ENCODE peak calls at places on chromosome 17, in eight cellular contexts. E, Z, H, R, S, X, O and W are unnamed samples.

GRCh38 chr17:74198694-74199093 is 4.8 kb upstream of the RPL38 start:
- DNase-seq in E (no peak), Z (no peak), H (no peak), R (no peak), S (no peak), X (no peak), O (no peak), W (no peak)

GRCh38 chr17:45889579-45889978 is 4.8 kb upstream of the MAPT start:
- DNase-seq in E (no peak), Z (no peak), H (no peak), R (no peak), S (peak; percentile 38), X (no peak), O (no peak), W (no peak)

GRCh38 chr17:3879181-3879580 is 13.7 kb downstream of the CAMKK1 start:
- DNase-seq in E (no peak), Z (no peak), H (peak; percentile 67), R (peak; percentile 45), S (no peak), X (peak; percentile 37), O (no peak), W (no peak)

GRCh38 chr17:15386083-15386482 is 44.7 kb upstream of the TEKT3 start:
- DNase-seq in E (no peak), Z (no peak), H (no peak), R (no peak), S (no peak), X (no peak), O (no peak), W (no peak)

GRCh38 chr17:29667969-29668368 is 45.3 kb upstream of the CORO6 start:
- DNase-seq in E (no peak), Z (no peak), H (no peak), R (no peak), S (no peak), X (peak; percentile 51), O (no peak), W (no peak)

GRCh38 chr17:59423137-59423703 is 91.8 kb downstream of the YPEL2 start:
- DNase-seq in E (peak; percentile 39), Z (no peak), H (peak; percentile 96), R (peak; percentile 90), S (no peak), X (peak; percentile 66), O (no peak), W (no peak)

GRCh38 chr17:12445331-12445730 is 220.4 kb upstream of the MYOCD start:
- DNase-seq in E (no peak), Z (no peak), H (no peak), R (no peak), S (no peak), X (no peak), O (no peak), W (no peak)

GRCh38 chr17:12398636-12399035 is 267.1 kb upstream of the MYOCD start:
- DNase-seq in E (no peak), Z (no peak), H (peak; percentile 42), R (no peak), S (no peak), X (no peak), O (no peak), W (no peak)

GRCh38 chr17:61997649-61998048 is 67.4 kb downstream of the MED13 start:
- DNase-seq in E (no peak), Z (no peak), H (peak; percentile 37), R (peak; percentile 42), S (no peak), X (no peak), O (no peak), W (no peak)

GRCh38 chr17:41322903-41323895 is 7.7 kb upstream of the KRTAP17-1 start:
- DNase-seq in E (no peak), Z (no peak), H (no peak), R (no peak), S (no peak), X (no peak), O (no peak), W (no peak)

GRCh38 chr17:37191219-37191618 is 184.6 kb upstream of the C17orf78 start:
- DNase-seq in E (no peak), Z (peak; percentile 16), H (peak; percentile 41), R (no peak), S (no peak), X (no peak), O (no peak), W (no peak)

GRCh38 chr17:2365132-2365531 is 27.8 kb downstream of the SGSM2 start:
- DNase-seq in E (no peak), Z (no peak), H (no peak), R (no peak), S (no peak), X (no peak), O (no peak), W (no peak)

GRCh38 chr17:19578545-19578944 is 44.9 kb downstream of the SLC47A1 start:
- DNase-seq in E (peak; percentile 54), Z (no peak), H (peak; percentile 15), R (peak; percentile 9), S (no peak), X (no peak), O (no peak), W (no peak)

GRCh38 chr17:75827291-75828050 is 16.7 kb downstream of the UNC13D start:
- DNase-seq in E (peak; percentile 86), Z (no peak), H (peak; percentile 47), R (peak; percentile 65), S (peak; percentile 77), X (peak; percentile 64), O (peak; percentile 51), W (peak; percentile 70)

GRCh38 chr17:44170499-44171201 is at the start of gene ASB16:
- DNase-seq in E (no peak), Z (no peak), H (peak; percentile 35), R (no peak), S (no peak), X (peak; percentile 59), O (no peak), W (no peak)

GRCh38 chr17:22703204-22703603 is 1010.9 kb downstream of the KCNJ18 start:
- DNase-seq in E (no peak), Z (no peak), H (no peak), R (no peak), S (no peak), X (no peak), O (no peak), W (no peak)

GRCh38 chr17:45231481-45232116 is 9.9 kb downstream of the FMNL1 start:
- DNase-seq in E (no peak), Z (no peak), H (no peak), R (no peak), S (peak; percentile 69), X (no peak), O (no peak), W (no peak)

GRCh38 chr17:32955155-32955554 is 27.2 kb downstream of the TMEM98 start:
- DNase-seq in E (no peak), Z (no peak), H (no peak), R (no peak), S (no peak), X (no peak), O (no peak), W (no peak)

GRCh38 chr17:32953883-32954282 is 25.9 kb downstream of the TMEM98 start:
- DNase-seq in E (no peak), Z (no peak), H (no peak), R (no peak), S (no peak), X (no peak), O (no peak), W (no peak)

GRCh38 chr17:32958418-32958817 is 30.5 kb downstream of the TMEM98 start:
- DNase-seq in E (peak; percentile 54), Z (no peak), H (peak; percentile 40), R (no peak), S (no peak), X (no peak), O (no peak), W (no peak)

GRCh38 chr17:32954477-32954876 is 26.5 kb downstream of the TMEM98 start:
- DNase-seq in E (no peak), Z (no peak), H (no peak), R (no peak), S (peak; percentile 66), X (no peak), O (no peak), W (no peak)

GRCh38 chr17:32956240-32956970 is 28.5 kb downstream of the TMEM98 start:
- DNase-seq in E (no peak), Z (no peak), H (no peak), R (no peak), S (no peak), X (no peak), O (no peak), W (no peak)
- TF ChIP-seq CTCF in E (no peak), Z (no peak), H (no peak), R (no peak), S (no peak), X (no peak), O (no peak), W (no peak)

DNA sequence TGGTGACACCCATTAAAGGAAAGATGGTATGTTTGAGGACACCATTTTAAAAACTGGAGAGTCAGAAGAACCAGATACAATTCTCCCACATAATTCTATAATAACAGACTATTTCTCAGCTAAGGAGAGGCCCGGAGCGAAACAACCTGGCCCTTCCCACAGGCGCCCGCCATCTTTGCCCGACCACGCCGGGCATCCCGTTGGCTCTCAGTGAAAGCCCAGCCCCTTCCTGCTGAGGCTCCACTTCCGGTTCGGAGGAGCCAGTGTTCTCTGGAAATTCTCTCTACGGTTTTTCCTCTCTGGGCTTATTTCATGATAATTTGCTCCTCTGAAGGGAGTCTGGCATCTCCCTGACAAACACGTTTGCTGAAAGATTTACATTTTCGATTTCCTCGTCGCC is 175.7 kb downstream of the AXIN2 start:
- DNase-seq in E (no peak), Z (no peak), H (no peak), R (no peak), S (no peak), X (no peak), O (no peak), W (no peak)
- H3K4me3 ChIP-seq in E (no peak overlapping the region), Z (no peak overlapping the region), H (no peak overlapping the region), R (no peak overlapping the region), S (no peak overlapping the region), X (no peak overlapping the region), O (no peak overlapping the region), W (no peak overlapping the region)

DNA sequence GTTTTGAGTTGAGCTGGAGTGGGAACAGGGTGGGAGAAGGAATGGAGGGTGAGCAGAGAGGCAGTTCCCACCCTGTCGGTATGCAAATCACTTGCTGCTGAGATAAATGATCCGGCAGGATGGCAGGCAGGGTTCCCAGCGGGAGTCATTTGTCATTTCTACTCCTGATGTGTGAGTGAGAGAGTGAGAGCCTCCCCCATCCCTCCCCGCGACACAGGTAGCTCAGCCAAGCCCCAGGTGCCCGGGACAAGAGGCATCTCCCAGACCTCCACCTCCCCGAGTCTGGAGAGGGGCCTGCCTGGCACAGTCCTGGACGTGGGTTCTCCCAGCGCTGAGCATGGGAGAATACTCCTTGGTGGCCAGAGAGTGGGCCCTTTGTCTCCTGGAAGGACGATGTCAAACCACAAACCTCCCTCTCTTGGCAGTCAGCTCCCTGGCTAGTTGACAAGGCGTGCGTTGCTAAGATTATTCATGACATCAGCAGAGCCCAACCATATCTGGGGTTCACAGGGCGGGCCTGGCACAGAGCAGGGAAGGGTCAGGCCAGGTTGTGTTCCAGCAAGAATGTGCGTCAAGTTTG is 33.7 kb upstream of the TNRC6C start:
- DNase-seq in E (peak; percentile 29), Z (no peak), H (peak; percentile 94), R (peak; percentile 85), S (no peak), X (peak; percentile 72), O (no peak), W (no peak)
- TF ChIP-seq CTCF in E (no peak), Z (no peak), H (no peak), R (no peak), S (no peak), X (no peak), O (no peak), W (no peak)

DNA sequence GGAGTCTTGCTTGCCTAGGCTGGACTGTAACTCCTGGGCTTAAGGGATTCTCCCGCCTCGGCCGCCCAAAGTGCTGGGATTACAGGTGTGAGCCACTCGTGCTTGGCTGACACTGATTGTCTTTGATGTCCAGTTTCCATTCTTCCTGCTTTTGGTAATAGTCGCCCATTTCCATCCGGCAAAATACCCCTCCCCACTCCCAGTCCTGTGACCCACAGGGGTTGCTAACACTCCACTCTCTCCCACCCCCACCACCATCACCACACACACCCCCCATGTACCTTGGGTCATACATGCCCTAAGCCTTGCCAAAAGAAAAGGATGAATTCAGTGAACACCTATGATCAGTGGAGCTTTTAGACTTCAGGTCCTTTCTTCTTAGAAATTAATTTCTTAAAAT is 52.8 kb upstream of the MYH10 start:
- DNase-seq in E (no peak), Z (no peak), H (no peak), R (no peak), S (no peak), X (no peak), O (no peak), W (no peak)
- H3K4me3 ChIP-seq in E (no peak overlapping the region), Z (no peak overlapping the region), H (no peak overlapping the region), R (no peak overlapping the region), S (no peak overlapping the region), X (no peak overlapping the region), O (no peak overlapping the region), W (no peak overlapping the region)